ENCODE peak calls at places on chromosomes 4 and X, in nine cellular contexts. S, K, O, V, Q, F, C, Z and U are unnamed samples.

GRCh38 chr4:150746156-150746555 is 164.2 kb downstream of the MAB21L2 start:
- DNase-seq in S (no peak), Q (no peak), Z (no peak), C (no peak), F (no peak), K (no peak), V (no peak), O (peak; percentile 43), U (no peak)

GRCh38 chr4:6687947-6688878 is 5.5 kb upstream of the S100P start:
- DNase-seq in Z (no peak), S (no peak), K (no peak), O (peak; percentile 24), Q (no peak), C (no peak), F (peak; percentile 70), V (no peak), U (peak; percentile 45)

GRCh38 chrX:44898411-44899221 is 25.6 kb downstream of the KDM6A start:
- DNase-seq in S (peak; percentile 14), Q (no peak), F (no peak), Z (no peak), V (no peak), K (no peak), C (peak; percentile 33), O (no peak), U (no peak)

GRCh38 chr4:6109842-6110560 is 90.3 kb downstream of the JAKMIP1 start:
- DNase-seq in V (peak; percentile 65), S (peak; percentile 45), K (no peak), C (peak; percentile 20), Q (peak; percentile 60), F (peak; percentile 77), O (peak; percentile 59), Z (no peak), U (peak; percentile 92)

GRCh38 chrX:43860646-43861370 is 21.4 kb downstream of the MAOB start:
- DNase-seq in F (no peak), K (peak; percentile 4), O (peak; percentile 77), C (no peak), Q (no peak), Z (peak; percentile 20), V (peak; percentile 36), S (no peak), U (no peak)

GRCh38 chrX:147890766-147891165 is 21.0 kb upstream of the FMR1 start:
- DNase-seq in Q (no peak), S (no peak), K (no peak), V (no peak), O (no peak), F (no peak), C (no peak), Z (no peak), U (no peak)

GRCh38 chr4:169159614-169160013 is 111.1 kb downstream of the SH3RF1 start:
- DNase-seq in F (no peak), Z (no peak), O (peak; percentile 16), Q (no peak), C (no peak), S (no peak), K (peak; percentile 80), V (no peak), U (no peak)

GRCh38 chr4:46852839-46853238 is 56.2 kb downstream of the COX7B2 start:
- DNase-seq in C (no peak), Q (no peak), K (no peak), V (no peak), O (no peak), S (no peak), F (no peak), Z (no peak), U (no peak)

GRCh38 chr4:7546809-7547367 is 112.2 kb upstream of the PSAPL1 start:
- DNase-seq in V (no peak), Q (no peak), Z (no peak), O (peak; percentile 16), S (no peak), C (no peak), K (peak; percentile 41), F (no peak), U (no peak)

GRCh38 chrX:153778684-153779101 is 2.1 kb upstream of the SRPK3 start:
- DNase-seq in Z (no peak), Q (no peak), K (no peak), C (no peak), O (no peak), S (no peak), V (no peak), F (no peak), U (no peak)

GRCh38 chrX:120660638-120661037 is 30.8 kb upstream of the C1GALT1C1 start:
- DNase-seq in K (peak; percentile 70), O (peak; percentile 84), F (no peak), S (no peak), V (no peak), Z (no peak), Q (no peak), C (no peak), U (no peak)

GRCh38 chr4:139764686-139765085 is 99.1 kb downstream of the MGST2 start:
- DNase-seq in S (no peak), Q (no peak), K (no peak), O (no peak), V (no peak), F (no peak), C (no peak), Z (no peak), U (no peak)

GRCh38 chrX:33336783-33337182 is 125.4 kb upstream of the DMD start:
- DNase-seq in Q (peak; percentile 57), C (peak; percentile 68), Z (no peak), F (peak; percentile 58), V (no peak), O (peak; percentile 29), S (no peak), K (peak; percentile 1), U (peak; percentile 15)

GRCh38 chr4:40614031-40614430 is 15.6 kb downstream of the RBM47 start:
- DNase-seq in F (no peak), S (no peak), K (no peak), O (no peak), Z (no peak), V (no peak), C (no peak), Q (no peak), U (no peak)

GRCh38 chr4:24799544-24800272 is 4.3 kb downstream of the SOD3 start:
- DNase-seq in K (peak; percentile 56), C (no peak), S (no peak), V (no peak), Q (peak; percentile 47), O (no peak), F (no peak), Z (peak; percentile 27), U (peak; percentile 65)

GRCh38 chr4:149264093-149264733 is 551.4 kb downstream of the IQCM start:
- DNase-seq in C (peak; percentile 61), F (peak; percentile 55), V (peak; percentile 48), Q (peak; percentile 72), O (peak; percentile 61), K (peak; percentile 77), S (peak; percentile 56), Z (peak; percentile 8), U (peak; percentile 75)

DNA sequence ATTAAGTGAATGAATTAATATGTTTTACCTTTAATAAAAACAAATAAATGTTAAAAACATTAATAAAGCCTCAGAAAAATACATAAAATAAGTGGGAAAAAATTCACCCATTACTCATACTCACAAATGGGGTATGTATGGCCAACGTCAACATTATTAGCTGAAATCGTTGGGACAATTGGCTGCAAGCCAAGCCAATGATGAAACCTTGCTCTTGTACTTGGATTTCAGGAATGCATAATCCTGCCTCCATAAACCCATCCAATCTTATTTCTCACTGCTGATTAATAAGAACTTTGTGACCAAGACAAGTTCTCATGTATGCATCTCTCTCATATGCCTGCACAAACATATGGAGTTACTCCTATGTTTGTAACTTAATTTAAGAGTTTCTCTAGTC is 35.3 kb upstream of the ADAMTS3 start:
- DNase-seq in K (peak; percentile 4), O (peak; percentile 83), Q (no peak), S (no peak), C (no peak), F (no peak), V (no peak), Z (no peak), U (no peak)
- TF ChIP-seq EZH2phosphoT487 in K (no peak), O (no peak), Q (no peak), S (no peak), C (no peak), F (no peak), V (no peak), Z (no peak), U (no peak)

DNA sequence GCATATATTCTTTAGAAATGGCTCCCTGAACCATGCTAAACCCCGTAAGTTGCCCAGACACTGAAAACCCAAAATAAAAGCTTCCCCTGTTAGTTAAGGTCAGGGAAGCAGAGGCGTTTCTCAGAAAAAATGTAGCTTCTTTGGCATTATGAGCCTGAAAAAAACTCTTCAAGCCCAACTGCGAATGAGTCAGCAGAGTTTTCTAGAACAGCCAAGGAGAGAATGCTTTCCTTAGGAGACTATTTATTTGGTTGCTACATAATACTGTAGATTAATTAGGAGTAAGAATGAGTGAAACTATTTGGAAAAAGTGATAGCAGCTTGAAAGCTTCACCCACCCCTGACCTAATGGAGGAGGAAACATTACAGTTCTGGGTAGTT is 53.9 kb upstream of the ATXN3L start:
- DNase-seq in O (no peak), F (peak; percentile 30), V (no peak), Z (no peak), K (peak; percentile 88), Q (no peak), C (no peak), S (no peak), U (no peak)
- H3K4me2 ChIP-seq in O (no peak overlapping the region), F (no peak overlapping the region), V (no peak overlapping the region), Z (peak overlapping the region; percentile 7), K (peak overlapping the region; percentile 24), Q (no peak overlapping the region), C (no peak overlapping the region), S (no peak overlapping the region), U (no peak overlapping the region)

DNA sequence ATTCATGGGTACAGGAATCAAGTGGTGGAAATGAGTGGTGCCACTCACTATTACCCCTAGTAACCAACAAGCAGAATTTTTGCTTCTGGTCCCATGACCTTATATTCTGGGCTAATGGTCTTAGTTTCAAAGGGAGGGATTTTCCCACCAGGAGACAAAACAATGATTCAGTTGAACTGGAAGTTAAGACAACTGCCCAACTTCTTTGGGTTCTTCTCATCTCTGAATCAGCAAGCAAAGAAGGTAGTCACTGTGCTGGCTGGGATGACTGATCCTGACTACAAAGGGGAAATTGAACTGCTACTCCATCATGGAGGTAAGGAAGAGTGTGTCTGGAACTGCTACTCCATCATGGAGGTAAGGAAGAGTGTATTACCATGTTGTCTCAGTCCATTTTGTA is 87.2 kb downstream of the IL13RA2 start:
- DNase-seq in K (peak; percentile 34), Q (no peak), S (no peak), F (no peak), O (no peak), C (no peak), Z (no peak), V (no peak), U (no peak)
- TF ChIP-seq EZH2phosphoT487 in K (no peak), Q (no peak), S (no peak), F (no peak), O (no peak), C (no peak), Z (no peak), V (no peak), U (no peak)

DNA sequence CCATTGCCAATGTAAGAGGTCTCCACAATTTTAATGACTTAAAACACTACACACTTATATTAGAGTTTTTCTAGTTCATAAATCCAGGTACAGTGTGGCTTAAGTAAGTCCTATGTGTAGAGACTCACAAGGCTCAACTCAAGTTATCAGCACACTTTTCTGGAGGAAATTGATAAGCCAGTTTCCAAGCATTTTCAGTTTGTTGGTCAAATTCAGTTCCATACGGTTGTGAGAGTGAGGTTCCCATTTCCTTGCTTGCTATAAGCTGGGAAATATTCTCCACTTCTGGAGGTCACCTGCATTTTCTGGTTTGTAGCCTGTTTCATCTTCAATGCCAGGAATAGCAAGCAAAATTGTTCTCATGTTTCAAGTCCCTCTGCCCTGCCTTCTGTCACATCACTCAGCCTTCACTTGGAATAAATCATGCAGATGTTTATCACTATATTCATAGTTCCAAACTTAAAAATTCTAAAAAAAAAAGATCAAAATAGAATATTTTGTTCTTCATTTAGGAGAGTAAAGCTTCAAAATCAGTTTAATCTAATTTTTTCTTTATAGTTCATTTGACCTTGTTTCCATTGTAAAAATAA is 1137.5 kb upstream of the INTU start:
- DNase-seq in V (no peak), F (no peak), K (no peak), C (no peak), S (no peak), Q (no peak), Z (no peak), O (no peak), U (no peak)
- H3K4me2 ChIP-seq in V (no peak overlapping the region), F (no peak overlapping the region), K (no peak overlapping the region), C (no peak overlapping the region), S (no peak overlapping the region), Q (no peak overlapping the region), Z (no peak overlapping the region), O (no peak overlapping the region), U (no peak overlapping the region)